ENCODE peak calls at places on chromosome 6, in ten cellular contexts. V is OCI-LY7, N is NB4, L is right atrium auricular region, I is lower lobe of right lung, Z is cardiac muscle cell, H is dorsolateral prefrontal cortex, K is GM12864, B is body of pancreas, F is AG09309. W is an unnamed sample.

GRCh38 chr6:112330071-112330876 is 16.9 kb upstream of the RFPL4B start:
- DNase-seq in V (no peak), N (no peak), L (no peak), I (no peak), Z (no peak), H (no peak), K (no peak), B (no peak), F (no peak), W (no peak)

GRCh38 chr6:44003345-44004061 is 123.7 kb downstream of the MRPL14 start:
- DNase-seq in V (no peak), N (no peak), L (no peak), I (no peak), Z (no peak), H (peak; percentile 37), K (no peak), B (peak; percentile 46), F (no peak), W (peak; percentile 63)

GRCh38 chr6:47083586-47084047 is 41.5 kb upstream of the ADGRF1 start:
- DNase-seq in V (no peak), N (no peak), L (peak; percentile 95), I (peak; percentile 89), Z (peak; percentile 96), H (no peak), K (no peak), B (peak; percentile 92), F (peak; percentile 24), W (no peak)

GRCh38 chr6:35449287-35449881 is 2.8 kb upstream of the FANCE start:
- DNase-seq in V (peak; percentile 87), N (peak; percentile 78), L (no peak), I (no peak), Z (peak; percentile 82), H (no peak), K (peak; percentile 41), B (peak; percentile 35), F (no peak), W (peak; percentile 77)

GRCh38 chr6:67073938-67074337 is 1366.9 kb upstream of the EYS start:
- DNase-seq in V (no peak), N (no peak), L (no peak), I (no peak), Z (no peak), H (no peak), K (no peak), B (no peak), F (no peak), W (no peak)

GRCh38 chr6:2478200-2478599 is 232.8 kb upstream of the GMDS start:
- DNase-seq in V (no peak), N (no peak), L (no peak), I (no peak), Z (peak; percentile 37), H (no peak), K (no peak), B (no peak), F (no peak), W (no peak)

GRCh38 chr6:38193051-38193450 is 373.5 kb downstream of the ZFAND3 start:
- DNase-seq in V (no peak), N (no peak), L (no peak), I (no peak), Z (no peak), H (no peak), K (no peak), B (no peak), F (no peak), W (no peak)

GRCh38 chr6:170279977-170280688 is 10.7 kb downstream of the DLL1 start:
- DNase-seq in V (no peak), N (peak; percentile 97), L (no peak), I (peak; percentile 87), Z (peak; percentile 60), H (no peak), K (peak; percentile 36), B (peak; percentile 83), F (no peak), W (peak; percentile 13)

GRCh38 chr6:47484616-47485015 is 7.0 kb downstream of the CD2AP start:
- DNase-seq in V (no peak), N (no peak), L (no peak), I (no peak), Z (no peak), H (no peak), K (no peak), B (no peak), F (peak; percentile 69), W (no peak)

GRCh38 chr6:1498491-1499113 is 109.2 kb downstream of the FOXF2 start:
- DNase-seq in V (no peak), N (peak; percentile 50), L (no peak), I (no peak), Z (no peak), H (no peak), K (no peak), B (no peak), F (no peak), W (no peak)

GRCh38 chr6:146775227-146775626 is 176.5 kb downstream of the ADGB start:
- DNase-seq in V (no peak), N (peak; percentile 45), L (no peak), I (no peak), Z (no peak), H (no peak), K (no peak), B (no peak), F (no peak), W (no peak)
- TF ChIP-seq CTCF in V (peak; percentile 39), N (no peak), L (no peak), I (no peak), Z (no peak), H (peak; percentile 21), K (no peak), B (no peak), F (no peak), W (no peak)

GRCh38 chr6:129773304-129773703 is 63.3 kb upstream of the ARHGAP18 start:
- DNase-seq in V (no peak), N (no peak), L (no peak), I (no peak), Z (no peak), H (no peak), K (no peak), B (no peak), F (no peak), W (no peak)

GRCh38 chr6:129766959-129767728 is 57.2 kb upstream of the ARHGAP18 start:
- DNase-seq in V (no peak), N (peak; percentile 84), L (no peak), I (peak; percentile 51), Z (peak; percentile 82), H (peak; percentile 71), K (no peak), B (peak; percentile 25), F (no peak), W (peak; percentile 64)

GRCh38 chr6:129765008-129765407 is 55.0 kb upstream of the ARHGAP18 start:
- DNase-seq in V (no peak), N (no peak), L (no peak), I (no peak), Z (no peak), H (no peak), K (no peak), B (no peak), F (no peak), W (no peak)

DNA sequence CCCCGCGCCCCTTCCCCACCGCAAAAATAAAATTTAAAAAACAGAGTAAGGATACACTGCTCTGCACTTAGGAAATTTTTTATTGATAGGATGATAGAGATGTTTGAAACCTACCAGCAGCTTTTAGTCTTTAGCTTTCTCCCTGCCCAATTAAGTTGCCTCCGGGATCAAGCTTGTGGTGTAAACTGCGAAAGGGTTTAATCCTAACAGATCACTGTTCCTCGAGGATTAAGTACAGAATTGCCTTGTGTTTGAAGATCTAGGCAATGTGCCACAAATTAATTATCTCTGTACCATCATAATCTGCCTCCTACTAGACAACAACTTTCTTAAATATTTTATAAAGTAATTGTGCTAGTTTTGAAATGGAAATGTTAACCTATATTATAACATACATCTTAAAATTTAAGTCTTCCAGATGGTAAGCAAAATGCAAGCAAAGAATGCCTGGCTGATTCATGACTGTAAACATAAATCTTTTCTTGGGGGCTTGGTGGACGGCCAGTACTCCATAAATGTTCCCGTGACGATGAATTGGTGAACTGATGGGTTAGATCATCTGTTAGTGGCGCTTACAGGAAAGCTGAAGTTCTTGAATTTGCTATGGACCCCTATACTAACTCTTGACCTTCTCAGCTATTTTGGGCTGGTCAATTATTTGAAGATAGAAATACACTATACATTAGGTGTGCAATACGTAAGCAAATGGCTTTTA is 58.0 kb upstream of the ARHGAP18 start:
- DNase-seq in V (no peak), N (no peak), L (no peak), I (no peak), Z (no peak), H (no peak), K (no peak), B (no peak), F (no peak), W (no peak)
- H3K4me3 ChIP-seq in V (no peak overlapping the region), N (no peak overlapping the region), L (no peak overlapping the region), I (peak overlapping the region; percentile 38), Z (peak overlapping the region; percentile 18), H (peak overlapping the region; percentile 50), K (no peak overlapping the region), B (no peak overlapping the region), F (peak overlapping the region; percentile 50), W (no peak overlapping the region)

GRCh38 chr6:13421425-13422057 is 65.9 kb downstream of the GFOD1 start:
- DNase-seq in V (no peak), N (no peak), L (no peak), I (no peak), Z (no peak), H (no peak), K (no peak), B (no peak), F (no peak), W (no peak)

GRCh38 chr6:13425270-13425905 is 62.0 kb downstream of the GFOD1 start:
- DNase-seq in V (no peak), N (no peak), L (no peak), I (no peak), Z (peak; percentile 67), H (no peak), K (no peak), B (no peak), F (no peak), W (peak; percentile 47)

GRCh38 chr6:13422601-13423247 is 64.7 kb downstream of the GFOD1 start:
- DNase-seq in V (no peak), N (no peak), L (no peak), I (no peak), Z (peak; percentile 23), H (no peak), K (no peak), B (no peak), F (no peak), W (no peak)

GRCh38 chr6:13425971-13426931 is 61.1 kb downstream of the GFOD1 start:
- DNase-seq in V (peak; percentile 34), N (no peak), L (no peak), I (no peak), Z (peak; percentile 11), H (no peak), K (no peak), B (no peak), F (peak; percentile 16), W (peak; percentile 80)

GRCh38 chr6:13423292-13423691 is 64.1 kb downstream of the GFOD1 start:
- DNase-seq in V (no peak), N (no peak), L (no peak), I (no peak), Z (no peak), H (no peak), K (no peak), B (no peak), F (no peak), W (no peak)
- TF ChIP-seq CTCF in V (no peak), N (no peak), L (no peak), I (no peak), Z (no peak), H (no peak), K (no peak), B (no peak), F (no peak), W (no peak)

DNA sequence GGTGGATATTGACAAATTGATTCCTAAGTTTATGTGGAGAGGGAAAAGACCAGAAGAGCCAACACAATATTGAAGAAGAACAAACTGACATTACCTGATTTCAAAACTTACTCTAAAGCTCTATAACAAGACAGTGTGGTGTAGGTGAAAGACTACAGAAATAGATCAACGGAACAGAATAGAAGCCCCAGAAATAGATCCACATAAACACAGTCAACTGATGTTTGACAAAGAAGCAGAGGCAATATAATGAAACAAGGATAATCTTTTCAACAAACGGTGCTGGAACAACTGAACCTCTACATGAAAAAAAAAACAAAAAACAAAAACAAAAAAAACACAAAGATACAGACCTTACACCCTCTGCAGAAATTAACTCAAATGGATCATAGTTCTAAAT is 50.2 kb downstream of the MAP3K5 start:
- DNase-seq in V (peak; percentile 31), N (no peak), L (no peak), I (no peak), Z (no peak), H (no peak), K (no peak), B (no peak), F (no peak), W (no peak)
- H3K4me3 ChIP-seq in V (peak overlapping the region; percentile 20), N (no peak overlapping the region), L (no peak overlapping the region), I (no peak overlapping the region), Z (no peak overlapping the region), H (no peak overlapping the region), K (no peak overlapping the region), B (no peak overlapping the region), F (no peak overlapping the region), W (no peak overlapping the region)

W was measured in GM12865.